ENCODE peak calls at places on chromosomes 3 and 15, in four cellular contexts. A is thoracic aorta, F is OCI-LY7, B is sigmoid colon. Y is an unnamed sample.

GRCh38 chr3:123380261-123380660 is 68.6 kb downstream of the ADCY5 start:
- DNase-seq in F (no peak), B (peak), A (no peak), Y (no peak)

GRCh38 chr15:39907216-39907615 is 12.8 kb downstream of the GPR176 start:
- DNase-seq in F (no peak), A (no peak), B (no peak), Y (no peak)

GRCh38 chr15:85771781-85772445 is 22.8 kb downstream of the KLHL25 start:
- DNase-seq in B (peak), A (peak), F (no peak), Y (no peak)

GRCh38 chr3:115986555-115987207 is 363.4 kb downstream of the GAP43 start:
- DNase-seq in B (no peak), F (no peak), A (no peak), Y (no peak)

GRCh38 chr15:83287541-83288027 is 3.1 kb upstream of the BNC1 start:
- DNase-seq in F (no peak), B (no peak), A (no peak), Y (no peak)

GRCh38 chr3:114499986-114500385 is 206.2 kb downstream of the TIGIT start:
- DNase-seq in F (no peak), B (no peak), A (no peak), Y (no peak)

GRCh38 chr3:71102111-71103039 is 481.2 kb downstream of the FOXP1 start:
- DNase-seq in A (no peak), B (no peak), F (no peak), Y (no peak)

GRCh38 chr3:12138044-12138443 is 20.7 kb downstream of the TIMP4 start:
- DNase-seq in F (peak), A (no peak), B (no peak), Y (no peak)

GRCh38 chr3:14775011-14775410 is 43.8 kb upstream of the FGD5 start:
- DNase-seq in A (no peak), B (peak), F (no peak), Y (no peak)

GRCh38 chr15:89806565-89807550 is 7.8 kb downstream of the ANPEP start:
- DNase-seq in B (no peak), A (no peak), F (no peak), Y (no peak)

GRCh38 chr3:100527347-100527735 is 34.9 kb downstream of the TMEM45A start:
- DNase-seq in F (no peak), A (no peak), B (no peak), Y (no peak)

GRCh38 chr15:86701259-86701963 is 621.7 kb downstream of the AGBL1 start:
- DNase-seq in A (no peak), F (no peak), B (no peak), Y (no peak)

GRCh38 chr3:10867384-10867783 is 51.4 kb downstream of the SLC6A11 start:
- DNase-seq in F (no peak), B (no peak), A (no peak), Y (no peak)

GRCh38 chr15:66294932-66295235 is 1.5 kb downstream of the DIS3L start:
- DNase-seq in F (peak), B (no peak), A (no peak), Y (no peak)

GRCh38 chr3:178246004-178246403 is 290.2 kb upstream of the KCNMB2 start:
- DNase-seq in B (no peak), F (no peak), A (no peak), Y (no peak)

GRCh38 chr15:48748535-48748934 is 62.3 kb downstream of the CEP152 start:
- DNase-seq in B (no peak), F (no peak), A (no peak), Y (no peak)

GRCh38 chr3:9316881-9317341 is 45.9 kb upstream of the THUMPD3 start:
- DNase-seq in B (peak), A (no peak), F (no peak), Y (no peak)

GRCh38 chr3:189363856-189364255 is 192.1 kb downstream of the TPRG1 start:
- DNase-seq in A (no peak), B (no peak), F (no peak), Y (no peak)

GRCh38 chr3:16448691-16449090 is 64.8 kb downstream of the RFTN1 start:
- DNase-seq in F (peak), A (peak), B (peak), Y (no peak)

GRCh38 chr3:82384176-82384575 is 622.7 kb upstream of the GBE1 start:
- DNase-seq in A (no peak), F (no peak), B (no peak), Y (no peak)

GRCh38 chr15:25465835-25466234 is 27.0 kb upstream of the UBE3A start:
- DNase-seq in A (no peak), F (no peak), B (no peak), Y (no peak)

GRCh38 chr15:57251308-57251707 is 125.0 kb upstream of the CGNL1 start:
- DNase-seq in A (no peak), B (no peak), F (no peak), Y (no peak)

GRCh38 chr3:133868758-133869429 is 26.8 kb downstream of the RAB6B start:
- DNase-seq in B (no peak), A (no peak), F (no peak), Y (no peak)

GRCh38 chr3:37308247-37308646 is 133.9 kb upstream of the LRRFIP2 start:
- DNase-seq in B (no peak), A (no peak), F (peak), Y (no peak)

GRCh38 chr15:53297828-53298227 is 461.6 kb downstream of the WDR72 start:
- DNase-seq in B (no peak), A (no peak), F (no peak), Y (no peak)

GRCh38 chr3:20039765-20040475 is at the start of gene KAT2B:
- DNase-seq in F (peak), A (no peak), B (peak), Y (no peak)

GRCh38 chr15:100602822-100603393 is 519 bp downstream of the ASB7 start:
- DNase-seq in A (no peak), F (peak), B (no peak), Y (no peak)

DNA sequence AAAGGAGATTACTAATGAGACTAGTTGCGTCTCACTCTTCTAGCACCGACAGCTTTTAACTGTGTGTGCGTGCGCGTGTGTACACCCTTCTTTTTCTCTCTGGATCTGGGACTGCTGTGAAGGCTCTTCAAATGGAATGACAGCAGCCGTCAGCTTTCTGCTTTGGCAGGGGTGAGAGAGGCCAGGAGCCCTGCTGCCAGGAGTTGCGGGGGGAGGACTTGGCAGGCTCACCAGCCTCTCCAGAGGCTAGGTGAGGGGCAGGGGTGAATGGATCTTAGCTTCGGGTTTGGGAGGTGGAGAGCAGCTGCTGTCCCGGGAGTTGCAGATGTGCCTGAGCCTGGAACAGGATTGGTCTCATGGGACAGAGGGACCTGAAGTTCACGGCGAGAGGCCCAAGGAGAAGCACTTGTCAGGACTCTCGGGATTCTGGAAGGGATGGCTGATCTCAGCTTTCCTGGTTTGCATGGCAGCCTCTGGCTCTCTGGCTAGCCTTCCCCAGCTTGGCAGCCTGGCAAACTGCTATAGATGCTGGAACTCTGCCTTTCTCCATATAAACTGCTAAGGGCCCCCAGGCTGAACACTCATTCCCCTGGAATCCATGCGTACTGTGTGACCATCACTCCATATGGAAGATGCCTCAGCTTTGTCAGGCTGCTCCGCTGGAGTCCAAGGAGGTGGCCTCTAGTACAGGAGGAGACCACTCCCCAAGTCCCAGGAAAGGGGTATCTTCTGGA is 16.6 kb downstream of the TEX264 start:
- DNase-seq in B (no peak), F (no peak), A (no peak), Y (no peak)
- H3K4me3 ChIP-seq in B (no peak), F (no peak), A (no peak), Y (no peak)

DNA sequence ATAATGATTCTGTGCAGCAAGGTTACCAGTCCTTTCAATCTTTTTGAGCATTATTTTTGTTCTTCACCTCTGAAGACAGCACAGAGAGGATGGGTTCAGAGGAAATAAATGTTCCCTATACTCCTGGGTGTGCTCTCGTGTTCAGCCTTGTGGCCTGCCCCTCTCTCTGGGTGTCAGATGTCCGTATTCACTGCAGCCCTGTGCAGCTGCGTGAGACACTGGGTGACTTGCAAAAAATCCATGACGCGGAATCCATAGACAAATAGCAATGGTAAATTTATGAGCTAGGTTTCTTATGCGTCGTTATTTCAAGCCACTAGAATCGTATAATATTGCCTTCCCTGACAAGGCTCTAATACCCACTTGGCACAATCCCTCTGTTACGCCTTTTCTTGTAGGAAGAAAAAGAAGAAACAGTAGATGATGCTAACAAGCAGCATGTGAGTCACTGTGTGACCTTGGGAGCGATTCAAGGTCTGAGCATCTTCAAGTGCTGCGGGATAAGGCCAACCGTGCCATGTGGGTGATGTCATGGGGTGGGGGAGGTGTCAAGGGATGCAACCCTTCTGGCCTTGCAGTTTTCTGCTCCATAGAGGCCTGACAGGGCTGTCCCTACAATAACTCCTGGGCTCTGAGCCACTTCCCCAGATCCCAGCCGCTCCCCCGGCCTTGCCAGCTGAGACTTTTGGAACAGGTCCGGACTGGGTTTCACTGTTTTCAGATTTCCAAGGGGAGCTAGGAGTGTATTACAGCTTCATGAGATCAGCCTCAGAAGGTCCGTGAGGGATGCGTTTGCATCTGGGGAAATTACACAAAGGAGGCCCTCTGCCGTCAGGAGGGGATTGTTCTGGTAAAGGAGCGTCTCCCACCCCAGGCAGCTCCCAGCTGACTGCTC is 47.6 kb upstream of the POMGNT2 start:
- DNase-seq in A (no peak), B (peak), F (no peak), Y (no peak)
- TF ChIP-seq CTCF in A (no peak), B (peak), F (no peak), Y (no peak)

DNA sequence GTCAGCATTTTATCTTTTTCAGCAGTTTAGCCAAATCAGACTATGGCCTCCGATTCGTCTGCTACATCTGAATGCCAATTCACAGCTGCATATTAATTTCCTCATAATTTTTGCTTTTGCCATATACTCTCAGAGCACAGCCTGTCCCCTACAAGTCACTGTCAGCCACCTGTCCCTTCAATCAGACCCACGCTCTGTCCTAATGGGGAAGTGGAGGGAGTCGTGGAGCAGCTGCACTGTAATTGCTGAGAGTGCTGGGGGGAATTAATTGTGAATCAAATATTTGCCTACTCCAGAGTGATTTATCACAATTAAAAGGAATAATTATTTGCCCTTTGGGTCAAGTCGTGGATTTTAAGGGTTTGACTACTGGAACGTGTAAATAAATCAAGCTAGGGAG is 75.5 kb downstream of the EBLN2 start:
- DNase-seq in B (no peak), F (no peak), A (no peak), Y (no peak)
- H3K4me3 ChIP-seq in B (no peak), F (no peak), A (no peak), Y (no peak)

GRCh38 chr3:109325657-109326056 is 9.3 kb upstream of the DPPA2 start:
- DNase-seq in F (no peak), B (no peak), A (no peak), Y (no peak)

GRCh38 chr3:109331692-109332091 is 5.7 kb downstream of the DPPA4 start:
- DNase-seq in A (no peak), B (no peak), F (no peak), Y (no peak)

GRCh38 chr3:109325109-109325508 is 8.8 kb upstream of the DPPA2 start:
- DNase-seq in F (no peak), B (no peak), A (no peak), Y (no peak)

GRCh38 chr3:109330405-109330804 is 6.9 kb downstream of the DPPA4 start:
- DNase-seq in A (no peak), B (no peak), F (no peak), Y (no peak)

DNA sequence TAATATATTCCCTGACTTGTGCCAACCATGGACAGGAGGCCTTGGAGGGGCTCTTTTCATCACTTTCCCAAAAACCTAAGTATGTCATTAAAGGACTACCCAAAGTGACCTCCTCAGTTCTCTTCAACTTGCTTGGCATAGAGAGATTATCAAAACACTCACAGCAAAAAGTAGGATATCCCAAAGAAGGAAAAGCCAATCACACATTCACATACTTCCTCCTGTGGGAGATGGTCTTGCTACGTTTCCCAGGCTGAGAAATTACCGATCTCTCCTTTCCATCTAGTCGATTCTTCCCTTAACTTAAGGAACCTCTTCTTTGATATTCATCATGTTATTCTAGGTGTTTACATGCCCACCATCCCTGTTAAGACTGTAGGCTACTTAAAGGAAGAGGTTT is 9.1 kb downstream of the DPPA4 start:
- DNase-seq in A (no peak), F (no peak), B (no peak), Y (no peak)
- TF ChIP-seq CTCF in A (no peak), F (no peak), B (no peak), Y (no peak)

Y was measured in GM12864.